ENCODE peak calls at places on chromosome 9, in six cellular contexts. M is WTC11, T is K562, B is GM12878, U is HepG2, I is H1. J is an unnamed sample.
A peak's percentile ranks its signal among the peaks of the same experiment; 100 is the strongest.

GRCh38 chr9:127835930-127836586 is 18.4 kb downstream of the ENG start:
- DNase-seq in M (no peak), B (no peak), I (no peak), U (no peak), T (no peak), J (no peak)

GRCh38 chr9:132931178-132931735 is 13.2 kb downstream of the TSC1 start:
- DNase-seq in B (no peak), T (peak; percentile 28), M (no peak), U (no peak), I (no peak), J (no peak)

GRCh38 chr9:72292874-72293607 is 72.0 kb downstream of the ZFAND5 start:
- DNase-seq in T (peak; percentile 58), I (no peak), U (no peak), M (no peak), B (no peak), J (no peak)

GRCh38 chr9:86893811-86894490 is 53.4 kb downstream of the GAS1 start:
- DNase-seq in M (peak; percentile 37), I (peak; percentile 56), T (no peak), U (no peak), B (no peak), J (peak; percentile 73)

GRCh38 chr9:130627051-130627450 is 37.3 kb upstream of the PRDM12 start:
- DNase-seq in B (no peak), T (no peak), M (no peak), U (no peak), I (no peak), J (no peak)

GRCh38 chr9:133269537-133270357 is 5.3 kb downstream of the ABO start:
- DNase-seq in U (no peak), M (no peak), I (no peak), T (peak; percentile 73), B (no peak), J (no peak)

GRCh38 chr9:134772331-134772730 is 108.3 kb upstream of the FCN2 start:
- DNase-seq in M (no peak), B (no peak), U (no peak), I (no peak), T (no peak), J (no peak)

GRCh38 chr9:72443855-72444254 is 77.6 kb upstream of the TMC1 start:
- DNase-seq in T (no peak), B (peak; percentile 85), U (no peak), M (no peak), I (no peak), J (no peak)

GRCh38 chr9:4305065-4305481 is 5.2 kb upstream of the GLIS3 start:
- DNase-seq in U (peak; percentile 90), M (no peak), T (no peak), I (no peak), B (no peak), J (no peak)

GRCh38 chr9:96080364-96080763 is 204.9 kb downstream of the ERCC6L2 start:
- DNase-seq in U (no peak), T (no peak), I (no peak), M (no peak), B (no peak), J (no peak)

GRCh38 chr9:126395439-126396212 is 69.0 kb downstream of the MVB12B start:
- DNase-seq in B (no peak), U (no peak), I (no peak), M (no peak), T (no peak), J (no peak)

GRCh38 chr9:7316458-7316795 is 483.2 kb downstream of the DMAC1 start:
- DNase-seq in T (no peak), B (no peak), M (no peak), I (no peak), U (no peak), J (no peak)

GRCh38 chr9:115025721-115026120 is 92.2 kb downstream of the TNC start:
- DNase-seq in T (no peak), B (no peak), I (no peak), U (no peak), M (no peak), J (no peak)

GRCh38 chr9:82893549-82893948 is 169.4 kb downstream of the RASEF start:
- DNase-seq in U (no peak), M (no peak), B (no peak), T (no peak), I (no peak), J (no peak)

GRCh38 chr9:136853596-136854112 is 1.5 kb downstream of the MAMDC4 start:
- DNase-seq in M (peak; percentile 14), I (peak; percentile 45), B (no peak), T (no peak), U (no peak), J (no peak)

GRCh38 chr9:133505186-133505830 is 19.5 kb downstream of the MYMK start:
- DNase-seq in B (no peak), T (no peak), I (no peak), M (no peak), U (no peak), J (no peak)

GRCh38 chr9:110016340-110016739 is 191.6 kb downstream of the C9orf152 start:
- DNase-seq in M (no peak), U (peak; percentile 18), B (no peak), T (no peak), I (no peak), J (no peak)

GRCh38 chr9:123265833-123266232 is 2.6 kb downstream of the STRBP start:
- DNase-seq in I (no peak), B (no peak), U (no peak), T (peak; percentile 54), M (no peak), J (peak; percentile 29)

GRCh38 chr9:72579190-72579589 is 57.8 kb downstream of the TMC1 start:
- DNase-seq in U (no peak), B (no peak), M (no peak), I (no peak), T (peak; percentile 69), J (no peak)

DNA sequence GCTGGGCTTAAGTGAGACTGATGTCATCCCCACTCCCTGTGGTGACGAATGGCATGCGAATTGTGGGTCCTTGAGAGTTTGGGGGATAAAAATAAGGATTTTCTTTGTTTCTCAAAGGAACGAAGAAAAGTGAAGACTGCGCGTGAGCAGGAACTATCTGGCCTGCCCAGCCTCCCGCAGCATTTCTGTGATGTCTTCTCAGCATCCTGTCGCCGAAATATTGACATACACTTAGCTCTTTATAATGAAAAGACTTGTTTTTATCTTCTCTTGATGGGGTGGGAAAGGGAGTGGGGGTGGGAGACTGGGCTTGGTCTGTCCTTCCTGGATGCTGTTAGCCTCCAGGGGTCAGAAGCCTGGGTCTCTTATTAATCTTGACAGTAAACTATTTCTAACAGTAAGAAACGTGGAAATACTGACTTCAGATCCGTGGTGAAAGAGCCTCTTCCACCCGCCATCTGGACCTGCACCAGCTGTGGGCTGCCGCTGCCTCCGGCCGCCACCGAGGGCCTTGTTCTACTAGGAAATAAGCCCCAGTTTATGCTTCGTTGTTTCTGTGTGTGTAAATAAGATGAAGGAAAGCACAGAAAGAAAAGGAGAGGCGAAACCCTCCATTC is 239.6 kb downstream of the FANCC start:
- DNase-seq in U (no peak), T (no peak), M (no peak), B (no peak), I (no peak), J (no peak)
- TF ChIP-seq CREB1 in U (no peak), T (no peak), M (no peak), B (no peak), I (no peak), J (no peak)

GRCh38 chr9:77883133-77883532 is 148.5 kb downstream of the GNAQ start:
- DNase-seq in T (no peak), M (no peak), U (no peak), I (no peak), B (no peak), J (no peak)

GRCh38 chr9:77881111-77881510 is 150.5 kb downstream of the GNAQ start:
- DNase-seq in U (no peak), T (no peak), B (no peak), I (no peak), M (no peak), J (no peak)

GRCh38 chr9:77882294-77882693 is 149.3 kb downstream of the GNAQ start:
- DNase-seq in B (no peak), M (no peak), T (peak; percentile 49), U (no peak), I (no peak), J (no peak)

GRCh38 chr9:77885104-77885672 is 146.4 kb downstream of the GNAQ start:
- DNase-seq in T (no peak), U (no peak), M (no peak), B (no peak), I (no peak), J (peak; percentile 17)

DNA sequence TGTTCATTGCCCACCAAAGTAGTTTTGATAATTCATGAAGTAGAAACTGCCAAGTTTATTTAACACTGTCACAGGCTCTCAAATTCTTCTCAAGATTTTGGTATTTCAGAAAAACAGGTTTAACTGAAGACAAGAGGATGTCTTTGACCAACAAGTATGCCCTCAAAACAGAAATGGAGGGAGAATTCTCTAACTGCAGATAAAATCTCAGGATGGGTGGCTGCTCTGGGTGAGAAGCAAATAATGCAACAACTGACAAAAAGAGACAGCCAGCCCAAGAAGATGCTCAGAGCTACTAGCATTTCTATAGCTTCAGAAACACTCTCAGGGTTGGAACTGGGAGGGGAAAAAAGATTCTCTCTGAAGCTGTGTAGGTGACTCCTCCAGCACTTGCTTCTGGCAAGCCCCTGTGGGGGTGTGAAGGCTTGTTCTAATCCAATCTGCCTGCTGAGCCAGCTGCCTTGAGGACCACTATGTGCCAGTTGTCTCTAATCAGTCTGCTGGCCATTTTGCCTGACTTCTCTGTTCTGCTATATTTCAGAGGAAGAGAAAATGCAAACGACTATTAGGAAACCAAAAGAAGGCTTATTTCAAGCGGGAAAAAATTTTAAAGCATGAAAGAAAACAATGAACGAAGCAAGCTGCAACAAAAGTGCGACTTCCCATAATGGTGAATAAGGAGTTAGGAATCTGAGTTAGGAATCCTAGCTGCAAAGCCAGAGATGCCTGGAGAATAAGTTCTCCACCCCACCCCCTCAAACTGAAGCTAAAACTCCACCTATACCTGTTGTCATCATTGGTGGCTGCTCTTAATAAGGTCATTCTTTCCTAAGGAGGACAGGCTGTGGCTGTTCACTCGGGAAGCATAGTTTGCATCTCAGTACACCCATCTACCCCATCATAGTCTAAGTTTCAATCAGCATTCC is 147.5 kb downstream of the GNAQ start:
- DNase-seq in U (no peak), M (no peak), I (no peak), B (no peak), T (no peak), J (peak; percentile 53)
- TF ChIP-seq CREB1 in U (no peak), M (no peak), I (no peak), B (no peak), T (no peak), J (no peak)

GRCh38 chr9:76571288-76572204 is 112.6 kb downstream of the GCNT1 start:
- DNase-seq in M (no peak), B (peak; percentile 53), I (no peak), U (no peak), T (no peak), J (peak; percentile 14)
- TF ChIP-seq CREB1 in M (no peak), B (no peak), I (no peak), U (no peak), T (no peak), J (no peak)

GRCh38 chr9:92119581-92119980 is 4.4 kb upstream of the SPTLC1 start:
- DNase-seq in B (no peak), T (no peak), I (no peak), M (no peak), U (no peak), J (no peak)

GRCh38 chr9:92120138-92120537 is 4.9 kb upstream of the SPTLC1 start:
- DNase-seq in B (no peak), I (no peak), U (no peak), M (no peak), T (no peak), J (no peak)

DNA sequence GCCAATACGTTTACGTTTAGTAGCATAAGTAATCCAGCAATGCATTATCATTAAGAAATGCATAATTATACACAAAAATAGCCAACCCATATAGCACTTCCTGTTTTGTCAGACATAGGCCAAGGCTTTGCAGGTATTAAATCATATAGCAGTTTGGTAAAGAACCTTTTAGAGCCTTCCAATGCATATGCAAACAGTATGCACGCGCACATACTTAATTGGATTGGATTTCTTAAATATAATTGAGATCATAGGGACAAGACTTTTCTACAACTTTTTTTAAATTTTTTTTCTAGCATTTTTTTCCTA is 718 bp upstream of the SPTLC1 start:
- DNase-seq in I (no peak), M (no peak), U (no peak), B (no peak), T (no peak), J (no peak)
- TF ChIP-seq CREB1 in I (no peak), M (no peak), U (no peak), B (no peak), T (no peak), J (no peak)

J was measured in GM23338.